ENCODE peak calls at places on chromosomes 5 and 9, in five cellular contexts. W is PC-3, K is IMR-90, L is psoas muscle, Y is neural progenitor cell. H is an unnamed sample.

GRCh38 chr5:133341915-133342710 is 270.2 kb downstream of the FSTL4 start:
- DNase-seq in W (no peak), K (no peak), L (no peak), Y (peak; percentile 41), H (no peak)

GRCh38 chr9:91045036-91045435 is 243.4 kb downstream of the SYK start:
- DNase-seq in W (no peak), K (no peak), L (no peak), Y (no peak), H (no peak)

GRCh38 chr5:164351245-164351834 is 845.9 kb downstream of the MAT2B start:
- DNase-seq in W (no peak), K (no peak), L (no peak), Y (no peak), H (peak; percentile 56)

GRCh38 chr5:72036951-72037350 is 70.3 kb upstream of the MAP1B start:
- DNase-seq in W (no peak), K (peak; percentile 4), L (no peak), Y (peak; percentile 20), H (no peak)

GRCh38 chr5:156096259-156096658 is 230.7 kb upstream of the SGCD start:
- DNase-seq in W (no peak), K (peak; percentile 42), L (no peak), Y (no peak), H (no peak)

GRCh38 chr5:95113489-95113888 is 171.4 kb downstream of the MCTP1 start:
- DNase-seq in W (peak; percentile 9), K (peak; percentile 53), L (no peak), Y (peak; percentile 45), H (peak; percentile 12)

GRCh38 chr9:88420227-88420626 is 32.0 kb downstream of the SPIN1 start:
- DNase-seq in W (no peak), K (no peak), L (no peak), Y (no peak), H (peak; percentile 5)

GRCh38 chr9:104776787-104777186 is 12.9 kb downstream of the NIPSNAP3B start:
- DNase-seq in W (no peak), K (peak; percentile 34), L (no peak), Y (no peak), H (peak; percentile 56)

GRCh38 chr9:19629506-19629905 is 159.3 kb downstream of the SLC24A2 start:
- DNase-seq in W (no peak), K (no peak), L (no peak), Y (peak; percentile 6), H (no peak)

GRCh38 chr5:173864126-173865075 is 23.7 kb upstream of the CPEB4 start:
- DNase-seq in W (no peak), K (no peak), L (peak; percentile 56), Y (no peak), H (no peak)

GRCh38 chr5:114953559-114953958 is 216.1 kb downstream of the TRIM36 start:
- DNase-seq in W (no peak), K (no peak), L (no peak), Y (no peak), H (no peak)

GRCh38 chr9:4855861-4856260 is 63.1 kb downstream of the RCL1 start:
- DNase-seq in W (no peak), K (peak; percentile 78), L (no peak), Y (no peak), H (peak; percentile 80)
- H3K36me3 ChIP-seq in W (peaks cover 17% of the 10 kb centered on the region), K (peaks cover 8% of the 10 kb centered on the region), L (peaks cover 29% of the 10 kb centered on the region), Y (no peaks in the 10 kb centered on the region), H (no peaks in the 10 kb centered on the region)

GRCh38 chr9:135821733-135822382 is 85.5 kb downstream of the CAMSAP1 start:
- DNase-seq in W (no peak), K (no peak), L (no peak), Y (no peak), H (no peak)

GRCh38 chr9:135823036-135823435 is 84.3 kb downstream of the CAMSAP1 start:
- DNase-seq in W (no peak), K (no peak), L (no peak), Y (no peak), H (no peak)

GRCh38 chr9:135820661-135821060 is 86.7 kb downstream of the CAMSAP1 start:
- DNase-seq in W (no peak), K (no peak), L (no peak), Y (no peak), H (no peak)

GRCh38 chr9:135821116-135821515 is 86.2 kb downstream of the CAMSAP1 start:
- DNase-seq in W (no peak), K (no peak), L (no peak), Y (no peak), H (no peak)

DNA sequence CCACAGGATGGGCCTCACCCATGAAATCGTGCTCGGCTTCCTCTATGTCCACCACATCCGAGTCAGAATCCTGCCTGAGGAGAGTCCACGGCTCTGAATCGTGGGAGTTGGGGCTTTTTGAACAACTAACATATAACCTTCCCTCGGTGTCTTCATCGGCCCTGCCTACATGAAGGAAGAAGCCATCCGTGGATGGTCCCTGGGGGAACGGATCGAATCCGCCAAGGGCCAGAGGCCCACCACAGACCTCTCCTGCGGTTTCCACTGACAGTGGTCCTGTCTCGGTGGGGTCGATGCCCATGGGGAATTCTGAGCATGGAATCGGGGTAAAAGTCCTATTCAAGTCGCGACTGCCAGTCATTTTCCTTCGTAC is 85.0 kb downstream of the CAMSAP1 start:
- DNase-seq in W (no peak), K (no peak), L (no peak), Y (no peak), H (no peak)
- H3K36me3 ChIP-seq in W (peaks cover 7% of the 10 kb centered on the region), K (peaks cover 57% of the 10 kb centered on the region), L (peaks cover 86% of the 10 kb centered on the region), Y (peaks cover 12% of the 10 kb centered on the region), H (peaks cover 11% of the 10 kb centered on the region)

DNA sequence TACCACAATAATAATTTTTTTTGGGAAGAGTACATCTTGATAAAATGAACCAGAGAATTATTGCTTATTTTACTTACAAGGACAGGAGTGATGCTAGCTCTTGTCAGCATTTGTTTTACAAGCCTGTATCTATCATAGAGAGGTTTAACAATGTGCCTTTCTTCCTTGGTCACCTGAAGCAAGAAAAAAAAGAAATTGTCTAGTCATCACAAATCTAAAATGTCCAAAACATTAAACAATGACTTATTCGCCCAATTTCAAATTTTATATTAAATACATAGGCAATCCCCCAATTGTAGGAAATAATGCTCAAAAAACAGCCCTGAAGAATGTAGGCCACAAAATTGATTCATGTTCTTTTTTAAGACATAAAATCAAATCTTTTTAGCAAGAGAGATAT is 56.6 kb downstream of the PKD2L2 start:
- DNase-seq in W (no peak), K (no peak), L (no peak), Y (no peak), H (no peak)
- H3K36me3 ChIP-seq in W (peaks cover 35% of the 10 kb centered on the region), K (peaks cover 48% of the 10 kb centered on the region), L (peaks cover 100% of the 10 kb centered on the region), Y (peaks cover 16% of the 10 kb centered on the region), H (no peaks in the 10 kb centered on the region)

DNA sequence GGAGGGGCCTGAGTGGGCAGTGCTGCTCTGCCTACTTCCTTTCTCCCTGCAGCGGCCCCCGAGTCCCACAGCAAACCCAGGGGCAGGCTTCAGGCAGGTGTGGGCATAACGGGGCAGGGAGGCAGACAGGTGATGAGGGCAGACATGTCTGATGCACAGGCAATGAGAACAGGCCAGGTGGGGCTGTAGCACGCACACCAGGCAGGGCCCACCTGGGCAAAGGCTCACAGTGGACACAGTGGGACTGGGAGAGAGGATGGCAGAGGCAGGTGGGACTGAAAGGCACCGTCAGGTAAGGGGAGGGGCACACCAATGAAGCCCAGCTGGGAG is 5.8 kb downstream of the LTC4S start:
- DNase-seq in W (no peak), K (no peak), L (no peak), Y (no peak), H (no peak)
- H3K36me3 ChIP-seq in W (no peaks in the 10 kb centered on the region), K (peaks cover 51% of the 10 kb centered on the region), L (peaks cover 45% of the 10 kb centered on the region), Y (no peaks in the 10 kb centered on the region), H (peaks cover 37% of the 10 kb centered on the region)

H was measured in fibroblast of lung.